ENCODE peak calls at places on chromosomes 2 and 18, in five cellular contexts. A is uterus, S is IMR-90, X is upper lobe of left lung, Y is Peyer's patch. G is an unnamed sample. For H3K4me1, the result is how much of the 10 kb centered on the place peaks cover.

GRCh38 chr2:241553512-241553830 is 5.1 kb upstream of the BOK start:
- DNase-seq in A (no peak), S (no peak), X (no peak), Y (no peak), G (no peak)

GRCh38 chr18:49751427-49752094 is 61.8 kb downstream of the ACAA2 start:
- DNase-seq in A (no peak), S (no peak), X (no peak), Y (peak), G (no peak)

GRCh38 chr2:198283149-198283548 is 478.8 kb downstream of the PLCL1 start:
- DNase-seq in A (no peak), S (no peak), X (no peak), Y (no peak), G (no peak)

GRCh38 chr2:119462574-119462973 is 30.9 kb downstream of the TMEM37 start:
- DNase-seq in A (no peak), S (no peak), X (no peak), Y (no peak), G (no peak)

GRCh38 chr2:135951071-135951583 is 34.3 kb downstream of the DARS1 start:
- DNase-seq in A (peak), S (no peak), X (no peak), Y (no peak), G (no peak)

GRCh38 chr18:79933765-79934164 is 17.7 kb downstream of the SLC66A2 start:
- DNase-seq in A (peak), S (no peak), X (no peak), Y (peak), G (no peak)

GRCh38 chr2:76448956-76449355 is 738.2 kb upstream of the GCFC2 start:
- DNase-seq in A (no peak), S (no peak), X (no peak), Y (no peak), G (no peak)

GRCh38 chr2:96147593-96148201 is 2.5 kb upstream of the DUSP2 start:
- DNase-seq in A (peak), S (no peak), X (no peak), Y (peak), G (no peak)

GRCh38 chr18:8609711-8610441 is 639 bp downstream of the RAB12 start:
- DNase-seq in A (peak), S (no peak), X (peak), Y (peak), G (no peak)

GRCh38 chr2:157413342-157414035 is 30.4 kb downstream of the CYTIP start:
- DNase-seq in A (no peak), S (no peak), X (no peak), Y (no peak), G (no peak)

GRCh38 chr18:6951336-6952090 is 166.1 kb downstream of the LAMA1 start:
- DNase-seq in A (no peak), S (no peak), X (no peak), Y (no peak), G (peak)

GRCh38 chr2:216285641-216286156 is 86.6 kb downstream of the MARCHF4 start:
- DNase-seq in A (no peak), S (no peak), X (no peak), Y (no peak), G (no peak)

GRCh38 chr18:45068563-45069191 is 388.0 kb downstream of the SETBP1 start:
- DNase-seq in A (no peak), S (no peak), X (no peak), Y (no peak), G (no peak)

GRCh38 chr2:26670171-26670570 is 22.4 kb upstream of the KCNK3 start:
- DNase-seq in A (no peak), S (peak), X (no peak), Y (no peak), G (no peak)

GRCh38 chr2:105783151-105783738 is 38.5 kb downstream of the NCK2 start:
- DNase-seq in A (no peak), S (no peak), X (no peak), Y (no peak), G (no peak)

GRCh38 chr18:58996131-58996632 is 131.5 kb downstream of the ZNF532 start:
- DNase-seq in A (no peak), S (peak), X (no peak), Y (no peak), G (no peak)

GRCh38 chr2:83103602-83104001 is 1355.5 kb downstream of the SUCLG1 start:
- DNase-seq in A (no peak), S (peak), X (no peak), Y (no peak), G (no peak)

GRCh38 chr18:3048121-3048520 is 35.2 kb upstream of the LPIN2 start:
- DNase-seq in A (no peak), S (no peak), X (no peak), Y (no peak), G (no peak)

GRCh38 chr2:241110607-241111442 is 8.7 kb upstream of the MTERF4 start:
- DNase-seq in A (no peak), S (no peak), X (peak), Y (no peak), G (no peak)

GRCh38 chr2:201419057-201419635 is 32.1 kb downstream of the TRAK2 start:
- DNase-seq in A (no peak), S (no peak), X (no peak), Y (no peak), G (no peak)

GRCh38 chr2:10658041-10658913 is 31.5 kb downstream of the NOL10 start:
- DNase-seq in A (no peak), S (peak), X (no peak), Y (no peak), G (no peak)

GRCh38 chr18:55506074-55506473 is 81.9 kb downstream of the TCF4 start:
- DNase-seq in A (no peak), S (no peak), X (no peak), Y (no peak), G (no peak)

GRCh38 chr18:57202881-57203280 is 56.0 kb downstream of the BOD1L2 start:
- DNase-seq in A (no peak), S (no peak), X (no peak), Y (no peak), G (no peak)

GRCh38 chr2:53028746-53029423 is 738.7 kb upstream of the CHAC2 start:
- DNase-seq in A (no peak), S (no peak), X (no peak), Y (no peak), G (no peak)

GRCh38 chr18:79555885-79556284 is 123.7 kb upstream of the CTDP1 start:
- DNase-seq in A (no peak), S (no peak), X (peak), Y (no peak), G (no peak)

GRCh38 chr2:8424997-8425900 is 256.6 kb upstream of the ID2 start:
- DNase-seq in A (no peak), S (no peak), X (peak), Y (no peak), G (no peak)

GRCh38 chr2:118046628-118047210 is 32.8 kb upstream of the CCDC93 start:
- DNase-seq in A (no peak), S (peak), X (no peak), Y (no peak), G (no peak)

GRCh38 chr2:188314314-188315054 is 22.8 kb downstream of the GULP1 start:
- DNase-seq in A (no peak), S (no peak), X (no peak), Y (no peak), G (no peak)

GRCh38 chr2:224127871-224128501 is 88.9 kb upstream of the SERPINE2 start:
- DNase-seq in A (no peak), S (peak), X (no peak), Y (no peak), G (no peak)

GRCh38 chr2:224122542-224122941 is 83.5 kb upstream of the SERPINE2 start:
- DNase-seq in A (no peak), S (no peak), X (no peak), Y (no peak), G (no peak)

GRCh38 chr2:224126459-224126858 is 87.4 kb upstream of the SERPINE2 start:
- DNase-seq in A (no peak), S (no peak), X (no peak), Y (no peak), G (no peak)

GRCh38 chr2:224121406-224122067 is 82.5 kb upstream of the SERPINE2 start:
- DNase-seq in A (no peak), S (no peak), X (no peak), Y (no peak), G (no peak)

GRCh38 chr2:224126001-224126400 is 86.9 kb upstream of the SERPINE2 start:
- DNase-seq in A (no peak), S (no peak), X (peak), Y (no peak), G (no peak)
- TF ChIP-seq POLR2A in A (no peak), S (no peak), X (no peak), Y (no peak), G (no peak)

GRCh38 chr2:148022351-148022750 is 1.5 kb downstream of the MBD5 start:
- DNase-seq in A (no peak), S (no peak), X (no peak), Y (no peak), G (no peak)
- H3K4me1 ChIP-seq in A (under half), S (under half), X (under half), Y (under half), G (under half)

GRCh38 chr2:30664761-30665358 is 142.4 kb downstream of the CAPN13 start:
- DNase-seq in A (no peak), S (peak), X (peak), Y (no peak), G (peak)

GRCh38 chr2:30662268-30663131 is 144.7 kb downstream of the CAPN13 start:
- DNase-seq in A (no peak), S (peak), X (no peak), Y (no peak), G (peak)

GRCh38 chr2:30661173-30662107 is 145.8 kb downstream of the CAPN13 start:
- DNase-seq in A (no peak), S (peak), X (no peak), Y (no peak), G (no peak)

GRCh38 chr2:30663806-30664205 is 143.4 kb downstream of the CAPN13 start:
- DNase-seq in A (no peak), S (no peak), X (no peak), Y (no peak), G (peak)

DNA sequence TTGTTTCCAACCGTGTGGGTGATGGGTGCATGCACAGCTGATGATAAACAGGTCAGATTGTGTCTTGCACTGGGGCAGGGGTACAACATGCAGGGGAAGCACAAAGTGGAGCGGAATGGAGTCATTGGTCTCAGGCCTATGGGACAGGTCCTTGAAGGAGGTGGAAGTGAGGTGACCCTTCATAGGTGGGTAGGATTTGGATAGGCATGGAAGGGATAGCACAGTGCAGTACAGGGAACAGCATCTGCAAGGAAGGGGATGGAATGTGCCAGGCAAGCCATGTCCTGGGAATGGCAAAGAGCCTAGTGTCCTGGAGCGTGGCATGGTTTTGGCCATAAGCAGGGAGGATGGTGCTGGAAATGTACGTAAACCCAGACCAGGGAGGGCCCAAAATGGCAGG is 143.9 kb downstream of the CAPN13 start:
- DNase-seq in A (no peak), S (no peak), X (no peak), Y (no peak), G (no peak)
- TF ChIP-seq POLR2A in A (no peak), S (no peak), X (no peak), Y (no peak), G (no peak)

DNA sequence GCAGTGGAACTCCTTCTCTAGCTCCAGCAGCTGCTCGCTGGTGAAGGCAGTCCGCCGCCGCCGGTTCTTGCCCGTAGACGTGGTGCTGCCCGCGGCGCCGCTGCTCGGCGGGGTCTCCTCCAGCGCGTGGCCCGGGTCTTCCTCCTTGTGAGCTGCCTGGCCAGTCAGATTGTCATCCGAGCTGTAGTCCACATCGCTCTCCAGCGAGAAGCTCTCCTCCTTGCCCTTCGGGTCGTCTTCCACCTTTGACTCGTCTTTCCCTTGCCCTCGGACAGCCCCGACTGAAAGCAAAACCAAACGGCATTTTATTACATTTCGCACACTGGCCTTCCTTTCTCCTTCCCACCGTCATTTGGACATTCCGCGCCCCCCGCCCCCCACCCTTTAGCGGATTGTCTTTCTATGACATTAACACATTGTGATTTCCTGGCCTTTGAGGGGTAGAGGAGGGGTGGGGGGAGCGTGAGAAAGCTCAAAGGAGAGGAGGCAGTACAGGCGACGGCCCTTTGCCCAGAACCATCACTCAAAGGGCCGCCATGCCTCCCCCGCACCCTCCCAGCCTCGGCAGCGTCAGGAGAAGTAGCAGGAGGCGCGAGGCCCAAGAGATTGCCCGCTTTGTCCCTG is 1.9 kb downstream of the GBX2 start:
- DNase-seq in A (no peak), S (no peak), X (peak), Y (no peak), G (no peak)
- H3K4me1 ChIP-seq in A (under half), S (under half), X (under half), Y (under half), G (half or more)

GRCh38 chr18:21602302-21602592 is 1.7 kb upstream of the ESCO1 start:
- DNase-seq in A (no peak), S (no peak), X (no peak), Y (no peak), G (no peak)

GRCh38 chr18:21599585-21600525 is 649 bp downstream of the ESCO1 start:
- DNase-seq in A (no peak), S (peak), X (peak), Y (no peak), G (peak)

GRCh38 chr18:21598726-21599584 is 1.5 kb downstream of the ESCO1 start:
- DNase-seq in A (no peak), S (no peak), X (no peak), Y (peak), G (no peak)

GRCh38 chr18:21597616-21598015 is 2.9 kb downstream of the ESCO1 start:
- DNase-seq in A (no peak), S (no peak), X (no peak), Y (no peak), G (no peak)

DNA sequence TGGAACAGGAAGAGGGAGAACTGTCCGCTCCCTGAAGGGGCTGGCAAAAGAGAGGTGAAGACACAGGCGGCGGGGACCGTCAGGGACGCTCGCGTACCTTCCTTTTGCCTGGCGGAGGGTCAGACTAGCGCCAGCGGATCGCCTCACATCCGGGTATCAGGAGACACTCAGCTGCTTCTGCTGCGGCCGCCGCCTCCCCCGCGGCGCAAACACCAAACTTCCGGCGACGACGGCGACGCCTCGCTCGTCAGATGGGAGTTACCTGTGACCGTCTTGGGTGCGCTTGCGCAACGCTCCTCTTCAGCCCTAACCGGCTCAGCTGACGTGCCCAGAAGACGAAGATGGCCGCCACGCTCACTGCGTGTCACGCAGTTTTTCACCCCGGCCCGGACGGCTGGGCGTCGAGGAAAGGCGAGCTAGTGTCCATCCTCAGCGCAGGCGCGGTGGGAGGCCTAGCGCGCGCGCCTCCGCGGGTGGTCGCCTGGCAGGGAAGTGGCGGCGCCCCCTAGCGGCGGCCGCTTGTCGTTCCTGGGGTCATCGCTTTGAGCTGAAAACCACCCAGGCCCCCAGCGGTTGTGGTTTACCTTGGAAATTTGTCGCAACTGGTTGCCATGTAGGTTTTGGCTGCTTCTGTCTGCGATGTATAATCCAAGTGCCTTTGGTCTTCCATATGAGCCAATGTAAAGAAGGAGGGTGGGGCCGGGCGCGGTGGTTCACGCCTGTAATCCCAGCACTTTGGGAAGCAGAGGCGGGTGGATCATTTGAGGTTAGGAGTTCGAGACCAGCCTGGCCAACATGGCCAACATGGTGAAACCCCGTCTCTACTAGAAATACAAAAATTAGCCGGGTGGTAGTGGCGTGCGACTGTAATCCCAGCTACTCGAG is at the start of gene ESCO1:
- DNase-seq in A (peak), S (peak), X (peak), Y (peak), G (peak)
- TF ChIP-seq POLR2A in A (peak), S (peak), X (peak), Y (peak), G (peak)

GRCh38 chr2:60840880-60841279 is 40.5 kb upstream of the REL start:
- DNase-seq in A (no peak), S (no peak), X (no peak), Y (no peak), G (no peak)
- H3K4me1 ChIP-seq in A (under half), S (under half), X (under half), Y (under half), G (under half)

G was measured in vagina.